ENCODE peak calls at places on chromosomes 11 and 22, in nine cellular contexts. U is CD4-positive, alpha-beta memory T cell; R is gastrocnemius medialis; D is psoas muscle; B is GM23248; G is Peyer's patch; M is CD4-positive, CD25-positive, alpha-beta regulatory T cell; K is substantia nigra; N is neural progenitor cell. L is an unnamed sample.
A peak's percentile ranks its signal among the peaks of the same experiment; 100 is the strongest.

GRCh38 chr11:84291996-84292395 is 1005.8 kb upstream of the CCDC90B start:
- DNase-seq in U (no peak), R (no peak), D (no peak), N (no peak), B (peak; percentile 48), M (no peak), G (no peak), K (no peak), L (no peak)

GRCh38 chr11:19079643-19080440 is 19.3 kb upstream of the MRGPRX2 start:
- DNase-seq in G (no peak), B (peak; percentile 95), D (no peak), U (no peak), R (peak; percentile 19), M (no peak), K (peak; percentile 53), N (no peak), L (no peak)

GRCh38 chr11:965206-965775 is 39.6 kb downstream of the AP2A2 start:
- DNase-seq in U (no peak), M (peak; percentile 45), G (no peak), K (no peak), N (no peak), D (peak; percentile 4), R (no peak), B (no peak), L (no peak)

GRCh38 chr22:37406836-37407235 is 20.4 kb downstream of the ELFN2 start:
- DNase-seq in D (no peak), R (no peak), U (no peak), M (no peak), N (no peak), K (no peak), B (no peak), G (no peak), L (no peak)

GRCh38 chr11:93921695-93922468 is 71.5 kb upstream of the VSTM5 start:
- DNase-seq in D (no peak), U (no peak), B (peak; percentile 74), K (no peak), R (no peak), N (peak; percentile 81), M (peak; percentile 39), G (peak; percentile 54), L (no peak)

GRCh38 chr11:35893796-35894475 is 49.9 kb upstream of the LDLRAD3 start:
- DNase-seq in B (no peak), R (peak; percentile 71), G (peak; percentile 71), U (no peak), K (no peak), D (peak; percentile 68), M (no peak), N (no peak), L (no peak)

GRCh38 chr11:57668467-57668890 is 565 bp downstream of the ZDHHC5 start:
- DNase-seq in K (peak; percentile 51), D (no peak), B (peak; percentile 60), N (no peak), U (no peak), R (no peak), G (peak; percentile 67), M (peak; percentile 67), L (no peak)

GRCh38 chr11:72768581-72768980 is 16.4 kb upstream of the ARAP1 start:
- DNase-seq in D (no peak), B (no peak), G (no peak), U (no peak), K (no peak), M (no peak), R (no peak), N (no peak), L (no peak)

GRCh38 chr11:46291441-46292143 is 14.1 kb downstream of the CREB3L1 start:
- DNase-seq in U (no peak), N (no peak), G (no peak), R (no peak), B (peak; percentile 90), K (no peak), M (no peak), D (peak; percentile 70), L (no peak)

GRCh38 chr11:71269603-71270511 is 17.5 kb upstream of the SHANK2 start:
- DNase-seq in K (no peak), N (no peak), G (no peak), U (no peak), R (no peak), M (no peak), B (no peak), D (no peak), L (no peak)

GRCh38 chr11:82523141-82523540 is 210.5 kb downstream of the FAM181B start:
- DNase-seq in U (no peak), D (no peak), K (peak; percentile 37), M (no peak), N (peak; percentile 66), B (no peak), R (peak; percentile 13), G (no peak), L (no peak)

DNA sequence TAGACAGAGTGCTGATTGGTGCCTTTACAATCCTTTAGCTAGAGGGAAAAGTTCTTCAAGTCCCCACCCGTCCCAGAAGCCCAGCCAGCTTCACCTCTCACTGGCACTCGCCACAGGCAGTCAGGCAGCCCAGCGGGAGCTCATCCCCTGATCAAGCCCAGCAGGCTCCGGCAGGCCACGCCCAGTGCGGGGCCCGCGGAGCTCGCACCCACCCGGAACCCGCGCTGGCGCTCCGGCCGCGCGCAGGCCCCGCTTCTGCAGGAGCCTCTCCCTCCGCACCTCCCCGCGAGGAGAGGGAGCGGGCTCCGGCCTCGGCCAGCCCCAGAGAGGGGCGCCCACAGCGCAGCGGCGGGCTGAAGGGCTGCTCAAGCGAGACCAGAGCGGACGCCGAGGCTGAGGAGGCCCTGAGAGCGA is 202.4 kb upstream of the PDGFD start:
- DNase-seq in U (no peak), N (no peak), B (no peak), R (no peak), M (no peak), K (no peak), D (peak; percentile 34), G (no peak), L (no peak)
- H3K27ac ChIP-seq in U (no peak overlapping the region), N (no peak overlapping the region), B (no peak overlapping the region), R (no peak overlapping the region), M (no peak overlapping the region), K (no peak overlapping the region), D (no peak overlapping the region), G (no peak overlapping the region), L (no peak overlapping the region)

DNA sequence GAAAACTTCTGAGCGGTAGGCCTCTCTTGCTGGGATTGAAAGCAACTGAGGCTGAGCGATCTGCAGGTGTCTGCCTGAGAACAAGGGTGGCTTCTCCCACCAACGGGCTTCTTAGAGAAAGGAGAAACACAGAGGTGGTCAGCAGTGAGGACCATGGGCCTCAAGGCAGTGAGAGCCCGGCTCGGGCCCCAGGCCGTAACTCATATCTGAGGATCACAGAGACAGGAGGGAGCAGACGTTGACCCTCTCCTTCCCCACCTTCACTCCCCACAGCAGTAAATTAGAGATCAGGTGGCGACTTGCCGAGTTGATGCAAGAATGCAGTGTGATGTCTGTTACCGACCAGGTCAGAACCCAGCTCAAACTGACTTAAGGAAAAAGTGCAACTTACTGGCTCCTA is 51.0 kb upstream of the RTL6 start:
- DNase-seq in B (no peak), M (no peak), D (no peak), K (no peak), G (no peak), R (no peak), N (no peak), U (no peak), L (no peak)
- H3K27ac ChIP-seq in B (no peak overlapping the region), M (no peak overlapping the region), D (no peak overlapping the region), K (no peak overlapping the region), G (no peak overlapping the region), R (no peak overlapping the region), N (no peak overlapping the region), U (no peak overlapping the region), L (no peak overlapping the region)

GRCh38 chr22:19396934-19397728 is 34.4 kb downstream of the HIRA start:
- DNase-seq in N (no peak), G (no peak), U (no peak), K (no peak), D (no peak), R (no peak), B (no peak), M (no peak), L (no peak)

GRCh38 chr22:19398206-19398605 is 33.3 kb downstream of the HIRA start:
- DNase-seq in N (no peak), G (no peak), B (peak; percentile 46), R (no peak), M (peak; percentile 9), U (no peak), D (no peak), K (no peak), L (no peak)

GRCh38 chr22:19398680-19399079 is 32.9 kb downstream of the HIRA start:
- DNase-seq in U (no peak), N (no peak), G (no peak), D (no peak), B (no peak), R (no peak), M (no peak), K (no peak), L (no peak)

GRCh38 chr22:19396561-19396933 is 35.0 kb downstream of the HIRA start:
- DNase-seq in D (no peak), R (no peak), B (no peak), M (no peak), G (no peak), K (no peak), U (no peak), N (no peak), L (no peak)

GRCh38 chr22:19397729-19398094 is 33.8 kb downstream of the HIRA start:
- DNase-seq in N (no peak), B (no peak), G (no peak), U (no peak), D (no peak), K (no peak), R (no peak), M (no peak), L (no peak)
- H3K27ac ChIP-seq in N (no peak overlapping the region), B (no peak overlapping the region), G (no peak overlapping the region), U (no peak overlapping the region), D (no peak overlapping the region), K (no peak overlapping the region), R (no peak overlapping the region), M (no peak overlapping the region), L (no peak overlapping the region)

GRCh38 chr11:33266418-33267215 is 9.4 kb downstream of the HIPK3 start:
- DNase-seq in M (no peak), G (no peak), B (peak; percentile 72), R (no peak), N (no peak), U (no peak), D (no peak), K (no peak), L (no peak)
- H3K27ac ChIP-seq in M (no peak overlapping the region), G (no peak overlapping the region), B (peak overlapping the region; percentile 72), R (peak overlapping the region; percentile 54), N (no peak overlapping the region), U (no peak overlapping the region), D (peak overlapping the region; percentile 11), K (no peak overlapping the region), L (no peak overlapping the region)

L was measured in caudate nucleus.